ENCODE peak calls at places on chromosomes 5 and 9, in nine cellular contexts. C is activated gamma-delta T cell, X is DMS 273 treated with DMSO at 0.1 percent for 48 hours, M is MCF 10A, G is HuH-7.5, V is NCI-H1417, E is GM03348, W is RPMI8226, L is dermis blood vessel endothelial cell. N is an unnamed sample.

GRCh38 chr5:151104795-151105194 is 24.0 kb upstream of the TNIP1 start:
- DNase-seq in C (no peak), X (no peak), M (peak; percentile 89), G (no peak), V (no peak), E (peak; percentile 84), W (no peak), L (no peak), N (peak; percentile 95)

GRCh38 chr5:67031689-67032088 is 164.9 kb downstream of the CD180 start:
- DNase-seq in C (no peak), X (no peak), M (no peak), G (no peak), V (no peak), E (no peak), W (no peak), L (peak; percentile 47), N (no peak)

GRCh38 chr5:173235499-173236394 is 741 bp upstream of the NKX2-5 start:
- DNase-seq in C (no peak), X (no peak), M (no peak), G (no peak), V (no peak), E (no peak), W (no peak), L (no peak), N (no peak)

GRCh38 chr5:77947051-77947428 is 170.9 kb upstream of the TBCA start:
- DNase-seq in C (no peak), X (no peak), M (no peak), G (no peak), V (peak; percentile 76), E (no peak), W (no peak), L (no peak), N (no peak)

GRCh38 chr5:56359809-56360685 is 126.9 kb upstream of the ANKRD55 start:
- DNase-seq in C (no peak), X (no peak), M (no peak), G (no peak), V (no peak), E (no peak), W (no peak), L (no peak), N (no peak)

GRCh38 chr9:109382182-109382581 is 61.3 kb upstream of the EPB41L4B start:
- DNase-seq in C (no peak), X (no peak), M (no peak), G (no peak), V (no peak), E (no peak), W (no peak), L (no peak), N (no peak)

GRCh38 chr5:110045153-110045552 is 355.4 kb downstream of the MAN2A1 start:
- DNase-seq in C (no peak), X (no peak), M (peak; percentile 13), G (no peak), V (no peak), E (peak; percentile 25), W (no peak), L (no peak), N (peak; percentile 52)

GRCh38 chr5:140205216-140205615 is 30.2 kb downstream of the CYSTM1 start:
- DNase-seq in C (no peak), X (no peak), M (no peak), G (no peak), V (no peak), E (peak; percentile 58), W (no peak), L (peak; percentile 71), N (no peak)

GRCh38 chr5:179374506-179375235 is 29.4 kb upstream of the ADAMTS2 start:
- DNase-seq in C (no peak), X (no peak), M (no peak), G (no peak), V (no peak), E (no peak), W (no peak), L (no peak), N (no peak)

GRCh38 chr5:161421067-161421466 is 125.5 kb downstream of the GABRB2 start:
- DNase-seq in C (no peak), X (no peak), M (no peak), G (no peak), V (peak; percentile 68), E (no peak), W (no peak), L (no peak), N (no peak)

GRCh38 chr9:84846501-84847323 is 177.2 kb downstream of the NTRK2 start:
- DNase-seq in C (no peak), X (no peak), M (peak; percentile 68), G (no peak), V (peak; percentile 71), E (no peak), W (no peak), L (no peak), N (no peak)

GRCh38 chr5:10690460-10690859 is 70.6 kb downstream of the DAP start:
- DNase-seq in C (no peak), X (no peak), M (no peak), G (no peak), V (no peak), E (no peak), W (no peak), L (no peak), N (peak; percentile 27)

GRCh38 chr9:122031806-122032205 is 61.3 kb downstream of the TTLL11 start:
- DNase-seq in C (no peak), X (no peak), M (no peak), G (no peak), V (no peak), E (peak; percentile 48), W (no peak), L (no peak), N (no peak)

GRCh38 chr5:159133041-159133741 is 33.5 kb upstream of the EBF1 start:
- DNase-seq in C (no peak), X (no peak), M (peak; percentile 80), G (no peak), V (peak; percentile 54), E (peak; percentile 72), W (peak; percentile 8), L (peak; percentile 72), N (peak; percentile 91)

GRCh38 chr5:149161026-149161687 is 19.9 kb downstream of the ABLIM3 start:
- DNase-seq in C (no peak), X (no peak), M (no peak), G (peak; percentile 27), V (no peak), E (no peak), W (no peak), L (no peak), N (no peak)

N was measured in adipocyte.